ENCODE peak calls at places on chromosomes 2 and 18, in eight cellular contexts. X is lower lobe of right lung, W is AG09309, R is HCT116, N is heart right ventricle, Z is dorsolateral prefrontal cortex, Q is aorta, F is mucosa of descending colon. Y is an unnamed sample.
A peak's percentile ranks its signal among the peaks of the same experiment; 100 is the strongest.

GRCh38 chr18:37006742-37007141 is 177.8 kb downstream of the KIAA1328 start:
- DNase-seq in X (no peak), W (no peak), R (no peak), N (no peak), Z (no peak), Q (no peak), F (no peak), Y (no peak)

GRCh38 chr2:215397632-215398341 is 38.1 kb downstream of the FN1 start:
- DNase-seq in X (no peak), W (no peak), R (no peak), N (no peak), Z (no peak), Q (no peak), F (no peak), Y (no peak)

GRCh38 chr2:134736167-134736885 is 17.5 kb upstream of the TMEM163 start:
- DNase-seq in X (no peak), W (no peak), R (peak; percentile 3), N (no peak), Z (no peak), Q (no peak), F (no peak), Y (peak; percentile 66)

GRCh38 chr2:171482308-171482707 is 40.0 kb upstream of the CYBRD1 start:
- DNase-seq in X (no peak), W (no peak), R (no peak), N (no peak), Z (no peak), Q (no peak), F (no peak), Y (no peak)

GRCh38 chr2:152826880-152827279 is 108.5 kb downstream of the ARL6IP6 start:
- DNase-seq in X (no peak), W (no peak), R (no peak), N (no peak), Z (no peak), Q (no peak), F (no peak), Y (no peak)

GRCh38 chr2:143140864-143141637 is 11.8 kb downstream of the ARHGAP15 start:
- DNase-seq in X (no peak), W (no peak), R (no peak), N (no peak), Z (no peak), Q (no peak), F (no peak), Y (no peak)

GRCh38 chr2:9250091-9250490 is 43.5 kb downstream of the ASAP2 start:
- DNase-seq in X (no peak), W (no peak), R (no peak), N (no peak), Z (no peak), Q (no peak), F (no peak), Y (no peak)

GRCh38 chr2:112092286-112093041 is 37.4 kb downstream of the TMEM87B start:
- DNase-seq in X (no peak), W (no peak), R (no peak), N (no peak), Z (no peak), Q (no peak), F (no peak), Y (peak; percentile 69)

GRCh38 chr2:228469721-228470120 is 288.2 kb upstream of the SPHKAP start:
- DNase-seq in X (no peak), W (no peak), R (no peak), N (no peak), Z (no peak), Q (no peak), F (no peak), Y (no peak)

GRCh38 chr2:11187733-11188132 is 32.5 kb downstream of the SLC66A3 start:
- DNase-seq in X (no peak), W (no peak), R (no peak), N (no peak), Z (no peak), Q (no peak), F (no peak), Y (no peak)

GRCh38 chr2:209933499-209934458 is 68.7 kb upstream of the RPE start:
- DNase-seq in X (no peak), W (peak; percentile 21), R (no peak), N (no peak), Z (no peak), Q (no peak), F (no peak), Y (peak; percentile 96)

GRCh38 chr2:224369028-224369632 is 32.8 kb downstream of the FAM124B start:
- DNase-seq in X (no peak), W (no peak), R (peak; percentile 37), N (no peak), Z (no peak), Q (no peak), F (no peak), Y (peak; percentile 36)

GRCh38 chr2:104140361-104140760 is 713.6 kb upstream of the POU3F3 start:
- DNase-seq in X (no peak), W (no peak), R (no peak), N (no peak), Z (no peak), Q (no peak), F (no peak), Y (peak; percentile 39)

GRCh38 chr2:172925600-172925999 is 150.0 kb upstream of the MAP3K20 start:
- DNase-seq in X (no peak), W (no peak), R (no peak), N (no peak), Z (no peak), Q (no peak), F (no peak), Y (no peak)

GRCh38 chr2:174071321-174071720 is 106.1 kb upstream of the SP3 start:
- DNase-seq in X (no peak), W (no peak), R (no peak), N (no peak), Z (no peak), Q (no peak), F (no peak), Y (no peak)

DNA sequence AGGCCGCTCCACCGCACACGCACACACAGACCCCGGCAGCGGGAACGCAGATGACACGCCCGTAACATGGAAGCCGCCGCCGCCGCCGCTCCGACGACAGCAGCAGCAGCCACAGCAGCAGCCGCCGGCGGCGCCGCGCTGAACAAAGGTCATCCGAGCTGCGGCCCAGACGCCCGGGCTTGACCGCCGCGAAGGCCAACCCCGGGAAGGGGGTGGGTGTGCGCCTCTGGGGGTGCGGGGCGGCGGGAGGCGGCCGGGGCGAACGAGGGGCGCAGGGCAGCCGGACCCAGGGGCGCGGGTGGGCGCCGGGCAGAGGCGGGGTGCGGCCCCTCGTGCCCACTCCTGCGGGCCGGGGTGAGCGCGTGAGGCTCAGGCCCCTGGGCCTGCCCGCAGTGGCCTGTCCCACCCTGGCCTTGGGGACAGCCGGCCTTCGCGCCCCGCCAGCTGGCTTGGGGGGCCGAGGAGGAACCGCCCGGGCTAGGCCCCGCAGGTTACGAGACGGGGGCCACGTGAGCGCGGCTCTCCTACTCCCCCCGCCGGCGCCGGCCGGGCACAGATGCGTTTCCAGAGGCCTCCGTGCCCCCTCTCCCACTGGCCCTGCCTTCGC is 1.0 kb upstream of the ZNF532 start:
- DNase-seq in X (peak; percentile 71), W (no peak), R (no peak), N (peak; percentile 66), Z (peak; percentile 65), Q (peak; percentile 80), F (peak; percentile 76), Y (no peak)
- H3K4me3 ChIP-seq in X (peak overlapping the region; percentile 56), W (peak overlapping the region; percentile 43), R (peak overlapping the region; percentile 25), N (peak overlapping the region; percentile 60), Z (peak overlapping the region; percentile 65), Q (peak overlapping the region; percentile 29), F (no peak overlapping the region), Y (peak overlapping the region; percentile 36)

GRCh38 chr18:61891874-61892273 is 933 bp downstream of the RNF152 start:
- DNase-seq in X (no peak), W (no peak), R (no peak), N (no peak), Z (no peak), Q (no peak), F (no peak), Y (no peak)
- H3K4me3 ChIP-seq in X (peak overlapping the region; percentile 74), W (no peak overlapping the region), R (no peak overlapping the region), N (peak overlapping the region; percentile 97), Z (peak overlapping the region; percentile 82), Q (peak overlapping the region; percentile 98), F (no peak overlapping the region), Y (no peak overlapping the region)

DNA sequence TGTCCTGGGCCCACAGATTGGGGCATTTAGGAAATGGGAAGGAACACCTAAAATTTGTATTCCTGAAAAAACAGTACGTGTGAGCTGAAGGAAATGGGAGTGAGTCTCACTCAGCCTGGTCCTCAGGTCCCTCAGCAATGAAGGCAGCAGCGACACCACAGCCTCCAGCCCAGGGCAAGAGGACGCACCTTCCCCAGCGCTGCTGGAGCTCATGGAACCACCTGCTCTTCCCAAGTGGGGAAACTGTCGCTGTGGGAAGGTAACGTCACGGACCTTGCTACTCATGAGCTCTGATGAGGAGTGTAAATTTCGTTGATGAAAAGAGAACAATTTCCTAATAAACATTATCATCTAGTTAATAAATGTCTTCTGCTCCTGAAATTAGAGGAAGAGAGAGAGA is 323.6 kb downstream of the EIPR1 start:
- DNase-seq in X (no peak), W (no peak), R (no peak), N (no peak), Z (no peak), Q (no peak), F (no peak), Y (no peak)
- H3K4me3 ChIP-seq in X (no peak overlapping the region), W (no peak overlapping the region), R (no peak overlapping the region), N (no peak overlapping the region), Z (no peak overlapping the region), Q (no peak overlapping the region), F (no peak overlapping the region), Y (no peak overlapping the region)

GRCh38 chr2:233470839-233471238 is 95.7 kb downstream of the USP40 start:
- DNase-seq in X (no peak), W (no peak), R (no peak), N (no peak), Z (no peak), Q (no peak), F (no peak), Y (no peak)

GRCh38 chr2:233470007-233470687 is 96.4 kb downstream of the USP40 start:
- DNase-seq in X (no peak), W (no peak), R (no peak), N (peak; percentile 78), Z (peak; percentile 88), Q (peak; percentile 81), F (peak; percentile 54), Y (no peak)

GRCh38 chr2:233468047-233468745 is 98.4 kb downstream of the USP40 start:
- DNase-seq in X (no peak), W (no peak), R (no peak), N (no peak), Z (peak; percentile 41), Q (no peak), F (no peak), Y (no peak)

GRCh38 chr2:233468746-233469110 is 97.9 kb downstream of the USP40 start:
- DNase-seq in X (no peak), W (no peak), R (no peak), N (no peak), Z (no peak), Q (no peak), F (no peak), Y (no peak)

DNA sequence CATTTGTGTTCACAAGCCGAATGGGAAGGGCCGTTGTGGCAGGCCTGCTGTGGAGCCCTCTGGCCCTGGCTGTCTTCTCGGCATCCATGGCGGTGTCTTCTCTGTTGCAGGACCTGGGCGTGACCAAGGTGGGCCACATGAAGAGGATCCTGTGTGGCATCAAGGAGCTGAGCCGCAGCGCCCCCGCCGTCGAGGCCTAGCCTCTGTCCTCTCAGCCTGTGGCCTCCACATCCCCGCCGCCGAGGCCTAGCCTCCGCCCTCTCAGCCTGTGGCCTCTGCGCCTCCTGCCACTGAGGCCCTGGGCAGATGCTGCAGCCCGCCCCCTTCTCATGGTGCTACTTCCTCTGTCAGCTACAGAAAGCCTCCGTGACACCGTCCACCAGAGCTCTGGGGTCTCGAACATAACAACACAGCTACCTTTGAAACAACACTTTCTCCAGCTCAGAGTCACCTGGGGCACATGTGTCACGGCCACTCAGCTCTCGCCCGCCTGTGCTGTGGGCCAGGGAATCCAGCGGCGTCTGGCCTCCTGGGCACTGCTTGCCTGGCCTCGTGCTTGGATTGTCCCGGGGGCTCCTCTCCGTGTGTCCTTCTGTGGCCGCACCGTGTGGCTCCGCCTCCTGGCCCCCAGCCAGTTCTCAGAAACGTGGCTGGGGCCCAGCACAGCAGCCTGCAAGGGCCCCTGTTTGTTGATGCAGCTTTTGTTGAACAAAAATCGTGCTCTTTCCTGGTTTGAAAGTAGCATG is 97.1 kb downstream of the USP40 start:
- DNase-seq in X (no peak), W (no peak), R (no peak), N (peak; percentile 72), Z (peak; percentile 58), Q (no peak), F (no peak), Y (no peak)
- H3K4me3 ChIP-seq in X (no peak overlapping the region), W (no peak overlapping the region), R (no peak overlapping the region), N (peak overlapping the region; percentile 9), Z (peak overlapping the region; percentile 7), Q (no peak overlapping the region), F (no peak overlapping the region), Y (no peak overlapping the region)